ENCODE peak calls at places on chromosome 12, in ten cellular contexts. Q, J, L, T, R, A, S, O, Y and G are unnamed samples.

GRCh38 chr12:40065636-40066035 is 40.2 kb downstream of the SLC2A13 start:
- DNase-seq in O (no peak), Q (no peak), T (no peak), Y (no peak), R (no peak), J (no peak), A (no peak), S (no peak), L (no peak), G (no peak)

GRCh38 chr12:105018761-105019160 is 32.6 kb downstream of the NOPCHAP1 start:
- DNase-seq in L (no peak), R (no peak), T (no peak), Y (no peak), J (no peak), A (no peak), Q (no peak), S (no peak), O (no peak), G (no peak)

GRCh38 chr12:124916370-124917134 is 2.1 kb upstream of the UBC start:
- DNase-seq in S (peak; percentile 77), T (peak; percentile 84), O (peak; percentile 68), L (no peak), J (peak; percentile 82), Q (peak; percentile 88), A (peak; percentile 85), R (peak; percentile 70), Y (no peak), G (peak; percentile 70)

GRCh38 chr12:119061208-119061796 is 80.0 kb downstream of the SRRM4 start:
- DNase-seq in Q (no peak), A (peak; percentile 14), Y (peak; percentile 14), J (peak; percentile 49), R (peak; percentile 3), L (no peak), O (peak; percentile 49), T (no peak), S (no peak), G (peak; percentile 64)

GRCh38 chr12:122097641-122098364 is 19.2 kb downstream of the MLXIP start:
- DNase-seq in S (no peak), T (no peak), J (peak; percentile 71), Y (no peak), R (no peak), L (no peak), Q (no peak), O (no peak), A (no peak), G (no peak)

GRCh38 chr12:3931206-3931605 is 58.0 kb upstream of the PARP11 start:
- DNase-seq in L (no peak), S (no peak), A (no peak), O (no peak), R (no peak), T (no peak), Y (no peak), J (no peak), Q (no peak), G (no peak)

GRCh38 chr12:14886271-14886670 is 617 bp upstream of the MGP start:
- DNase-seq in O (no peak), T (no peak), J (peak; percentile 39), L (no peak), Q (no peak), A (no peak), S (no peak), R (no peak), Y (no peak), G (no peak)

GRCh38 chr12:68886636-68887572 is 46.1 kb downstream of the CPM start:
- DNase-seq in T (no peak), O (no peak), Y (no peak), L (no peak), R (no peak), A (no peak), S (no peak), J (no peak), Q (no peak), G (no peak)

GRCh38 chr12:22117551-22117950 is 71.5 kb downstream of the CMAS start:
- DNase-seq in T (no peak), L (no peak), S (no peak), O (no peak), A (no peak), Y (no peak), J (no peak), R (no peak), Q (no peak), G (no peak)

GRCh38 chr12:22118206-22118605 is 72.2 kb downstream of the CMAS start:
- DNase-seq in Y (no peak), R (no peak), J (no peak), L (no peak), A (no peak), Q (no peak), O (no peak), T (no peak), S (no peak), G (no peak)

GRCh38 chr12:22116376-22116775 is 70.4 kb downstream of the CMAS start:
- DNase-seq in R (no peak), Q (no peak), T (no peak), Y (no peak), O (no peak), J (no peak), L (no peak), S (no peak), A (no peak), G (no peak)

GRCh38 chr12:22124987-22125386 is 79.0 kb downstream of the CMAS start:
- DNase-seq in T (no peak), O (no peak), A (no peak), Q (no peak), S (no peak), R (no peak), L (no peak), Y (no peak), J (no peak), G (no peak)

DNA sequence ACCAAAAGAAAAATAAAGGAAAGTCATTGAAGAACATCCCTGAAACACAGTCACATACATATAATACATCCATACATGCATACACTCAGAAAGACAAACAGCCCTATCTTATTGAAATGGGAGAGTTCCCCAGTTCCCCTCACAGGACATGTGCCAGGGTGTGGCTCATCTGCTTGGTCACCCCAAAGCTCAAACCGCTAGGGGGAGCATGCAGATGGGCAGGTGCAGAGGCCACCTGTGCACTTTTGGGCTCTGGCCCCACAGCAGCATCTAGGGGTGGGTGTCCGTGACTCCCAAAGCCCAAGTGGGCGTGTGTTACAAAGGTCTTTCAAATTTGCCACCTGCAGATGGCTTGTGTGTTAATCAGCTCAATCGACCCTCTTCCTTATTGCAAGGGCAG is 75.2 kb downstream of the CMAS start:
- DNase-seq in Y (no peak), A (no peak), R (no peak), O (peak; percentile 60), Q (no peak), T (no peak), S (no peak), L (no peak), J (peak; percentile 41), G (peak; percentile 55)
- TF ChIP-seq CTCF in Y (peak; percentile 45), A (peak; percentile 33), R (no peak), O (peak; percentile 62), Q (no peak), T (peak; percentile 22), S (peak; percentile 27), L (no peak), J (peak; percentile 24), G (no peak)

DNA sequence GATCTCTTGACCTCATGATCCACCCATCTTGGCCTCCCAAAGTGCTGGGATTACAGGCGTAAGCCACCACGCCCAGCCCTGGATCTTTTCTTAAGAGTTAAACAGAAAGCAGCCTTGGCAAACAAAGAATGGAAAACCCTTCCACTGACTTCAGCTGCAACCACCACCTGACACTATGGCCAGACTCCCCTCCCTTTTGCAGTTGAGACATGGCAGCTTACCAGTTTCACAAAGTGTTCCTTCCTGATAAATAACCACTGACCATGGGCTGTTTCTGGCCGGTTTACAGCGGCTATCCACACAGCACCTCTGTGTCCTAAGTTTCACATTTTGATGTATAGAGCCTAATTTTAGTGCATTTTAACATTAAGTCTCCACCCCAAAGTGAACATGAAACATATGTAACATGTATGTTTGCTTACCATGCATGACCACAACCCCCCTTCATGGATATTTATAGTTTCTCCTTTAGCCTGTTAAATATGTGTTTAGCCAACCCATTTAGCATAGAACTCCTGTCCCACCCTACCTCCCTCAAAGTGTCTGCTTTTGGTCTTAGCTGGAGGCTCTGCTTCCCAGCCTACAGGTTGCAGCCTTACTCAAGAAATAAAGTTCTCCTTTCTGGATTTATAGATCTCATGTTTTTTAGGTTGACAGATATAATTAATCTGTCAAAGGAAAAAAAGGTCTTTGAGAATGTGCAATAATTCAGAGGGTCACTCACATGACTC is 32.7 kb upstream of the RAB21 start:
- DNase-seq in J (no peak), Y (no peak), A (no peak), T (no peak), S (no peak), O (no peak), L (no peak), R (no peak), Q (no peak), G (no peak)
- TF ChIP-seq CTCF in J (no peak), Y (no peak), A (no peak), T (no peak), S (no peak), O (no peak), L (no peak), R (no peak), Q (no peak), G (no peak)

DNA sequence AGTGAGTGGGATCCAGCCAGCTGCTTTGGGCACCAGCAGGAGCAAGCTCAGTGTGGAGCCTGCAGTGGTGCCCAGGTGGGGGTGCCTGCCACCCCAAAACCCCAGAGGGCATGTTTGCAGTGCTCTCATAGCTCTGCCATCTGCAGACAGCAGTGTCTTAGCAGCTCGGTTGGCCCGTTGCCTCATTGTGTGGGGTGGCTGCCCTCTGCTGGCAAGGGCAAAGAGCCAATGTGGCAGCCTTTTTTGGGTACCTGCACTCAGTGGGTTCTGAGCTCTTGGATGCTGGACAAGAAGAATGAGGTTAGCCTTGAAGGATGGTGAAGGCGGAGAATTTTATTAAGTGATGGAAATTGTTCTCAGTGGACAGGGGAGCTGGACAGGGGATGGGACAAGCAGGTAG is 52.3 kb downstream of the NEUROD4 start:
- DNase-seq in A (no peak), Q (no peak), S (no peak), O (peak; percentile 76), T (peak; percentile 73), R (no peak), J (peak; percentile 77), L (peak; percentile 30), Y (peak; percentile 34), G (peak; percentile 86)
- TF ChIP-seq CTCF in A (peak; percentile 42), Q (no peak), S (peak; percentile 47), O (peak; percentile 69), T (peak; percentile 74), R (peak; percentile 18), J (peak; percentile 56), L (peak; percentile 80), Y (peak; percentile 87), G (peak; percentile 73)

GRCh38 chr12:94211011-94211410 is 62.6 kb downstream of the PLXNC1 start:
- DNase-seq in S (no peak), L (no peak), R (no peak), T (no peak), Q (no peak), O (no peak), Y (no peak), J (no peak), A (no peak), G (no peak)

GRCh38 chr12:94207467-94208432 is 59.4 kb downstream of the PLXNC1 start:
- DNase-seq in L (peak; percentile 22), A (no peak), S (no peak), O (peak; percentile 93), T (peak; percentile 70), Y (peak; percentile 81), R (no peak), J (no peak), Q (no peak), G (peak; percentile 65)

GRCh38 chr12:94209240-94209639 is 60.9 kb downstream of the PLXNC1 start:
- DNase-seq in L (no peak), Q (no peak), R (no peak), J (no peak), T (no peak), Y (no peak), A (no peak), O (no peak), S (no peak), G (no peak)

GRCh38 chr12:94206886-94207285 is 58.5 kb downstream of the PLXNC1 start:
- DNase-seq in O (no peak), Y (no peak), J (no peak), A (no peak), R (no peak), S (no peak), L (no peak), T (no peak), Q (no peak), G (no peak)

GRCh38 chr12:94208433-94208921 is 60.1 kb downstream of the PLXNC1 start:
- DNase-seq in T (no peak), O (peak; percentile 83), A (no peak), J (no peak), R (no peak), Y (peak; percentile 54), S (no peak), Q (no peak), L (no peak), G (peak; percentile 63)
- TF ChIP-seq CTCF in T (no peak), O (no peak), A (no peak), J (no peak), R (no peak), Y (no peak), S (no peak), Q (no peak), L (no peak), G (no peak)